ENCODE peak calls at places on chromosomes 11 and 22, in seven cellular contexts. H, E, F, Y, B, G and Q are unnamed samples.

GRCh38 chr11:86176165-86176884 is 68.2 kb upstream of the EED start:
- DNase-seq in Y (peak), B (peak), E (no peak), G (no peak), H (no peak), F (no peak), Q (peak)

GRCh38 chr22:21082248-21082647 is 36.5 kb downstream of the LRRC74B start:
- DNase-seq in B (no peak), Y (peak), F (no peak), G (no peak), H (no peak), E (no peak), Q (no peak)

GRCh38 chr11:114162719-114163123 is 103.2 kb downstream of the ZBTB16 start:
- DNase-seq in F (peak), B (peak), Y (peak), H (peak), G (peak), E (no peak), Q (peak)

GRCh38 chr11:104663190-104664140 is 234.8 kb downstream of the CASP12 start:
- DNase-seq in H (no peak), F (no peak), E (no peak), B (peak), Y (no peak), G (no peak), Q (peak)

GRCh38 chr11:75023446-75024067 is 34.8 kb downstream of the NEU3 start:
- DNase-seq in B (no peak), F (no peak), Y (no peak), H (no peak), E (no peak), G (no peak), Q (no peak)

GRCh38 chr11:103994111-103994510 is 42.3 kb upstream of the DDI1 start:
- DNase-seq in Y (no peak), B (no peak), F (no peak), G (no peak), H (no peak), E (no peak), Q (no peak)

GRCh38 chr11:107696140-107696539 is 15.7 kb downstream of the SLN start:
- DNase-seq in G (no peak), B (peak), H (no peak), Y (peak), F (peak), E (no peak), Q (peak)

GRCh38 chr22:47367993-47368945 is 605.8 kb downstream of the TBC1D22A start:
- DNase-seq in F (no peak), B (no peak), G (no peak), H (peak), E (no peak), Y (no peak), Q (no peak)

GRCh38 chr11:70510571-70510970 is 112.2 kb downstream of the CTTN start:
- DNase-seq in G (peak), F (no peak), Y (no peak), E (no peak), B (no peak), H (peak), Q (no peak)

GRCh38 chr11:62108971-62109391 is 14.8 kb upstream of the INCENP start:
- DNase-seq in F (no peak), G (no peak), B (peak), E (no peak), Y (peak), H (no peak), Q (peak)

GRCh38 chr22:19931514-19931913 is 10.1 kb upstream of the COMT start:
- DNase-seq in Y (no peak), H (peak), F (no peak), B (no peak), G (peak), E (no peak), Q (no peak)

DNA sequence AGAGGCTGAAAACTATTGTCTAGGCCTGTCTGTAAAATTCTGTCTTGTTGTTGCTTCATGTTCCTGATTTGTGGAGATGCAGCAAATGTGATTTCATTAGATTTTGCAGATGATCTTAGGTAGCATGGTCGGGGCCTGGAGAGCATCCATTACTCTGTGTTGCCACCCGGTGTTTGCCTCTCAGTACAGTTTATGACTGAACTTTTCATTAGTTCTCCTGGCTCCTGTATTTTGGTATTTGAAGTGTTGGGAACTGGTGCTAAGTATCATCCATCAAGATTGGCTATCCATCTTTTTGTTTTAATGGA is 7.7 kb downstream of the YWHAH start:
- DNase-seq in E (no peak), F (no peak), G (peak), B (peak), Y (no peak), H (no peak), Q (no peak)
- H3K4me3 ChIP-seq in E (no peak), F (no peak), G (no peak), B (no peak), Y (no peak), H (no peak), Q (no peak)

DNA sequence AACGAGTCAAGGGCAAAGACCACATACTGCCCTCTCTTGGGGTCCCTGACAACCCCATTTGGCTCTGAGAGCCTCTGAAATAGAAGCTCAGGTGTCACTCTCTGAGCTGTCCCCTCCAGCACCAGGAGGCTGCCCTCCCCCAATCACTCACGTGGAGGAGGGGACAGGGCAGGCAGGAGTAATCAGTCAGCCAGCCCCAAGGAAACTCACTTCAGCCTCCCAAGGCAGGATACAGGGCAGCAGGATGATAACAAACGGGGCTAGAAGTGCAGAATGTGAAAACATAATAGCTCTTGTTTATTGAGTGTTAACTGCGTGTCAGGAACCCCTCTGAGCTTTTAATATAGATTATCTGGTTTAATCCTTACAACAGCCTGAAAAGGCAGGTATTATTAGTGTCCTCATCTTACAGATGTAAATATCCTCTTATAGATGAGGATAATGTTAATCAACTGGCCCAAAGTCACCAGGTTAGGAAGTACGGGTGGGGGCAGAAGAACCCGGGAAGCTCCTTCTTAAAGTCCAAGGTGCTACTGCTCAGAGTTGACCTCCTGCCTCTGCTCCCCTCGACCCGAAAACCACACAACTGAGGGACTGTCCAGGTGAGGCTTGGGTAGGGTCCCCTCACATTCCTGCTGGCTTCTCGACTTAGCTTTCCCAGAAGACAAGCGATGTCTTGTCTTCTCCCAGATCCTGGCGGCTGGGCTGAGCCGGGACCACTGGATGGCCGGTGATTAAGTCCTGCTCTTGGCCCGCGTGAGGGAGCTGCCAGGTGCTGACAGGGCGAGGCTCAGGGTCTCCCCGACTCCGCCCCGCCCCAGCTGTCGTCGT is 2.7 kb downstream of the CHRM4 start:
- DNase-seq in G (peak), Y (no peak), E (no peak), B (no peak), H (no peak), F (no peak), Q (no peak)
- H3K4me3 ChIP-seq in G (no peak), Y (no peak), E (no peak), B (no peak), H (no peak), F (no peak), Q (no peak)

GRCh38 chr22:27475548-27475897 is 326.0 kb downstream of the MN1 start:
- DNase-seq in H (no peak), B (no peak), G (no peak), Y (no peak), E (no peak), F (no peak), Q (no peak)

GRCh38 chr22:27473533-27473932 is 328.0 kb downstream of the MN1 start:
- DNase-seq in E (no peak), G (no peak), B (no peak), H (no peak), Y (no peak), F (no peak), Q (no peak)

GRCh38 chr22:27474112-27474571 is 327.4 kb downstream of the MN1 start:
- DNase-seq in G (no peak), Y (no peak), E (no peak), F (no peak), B (peak), H (no peak), Q (no peak)

GRCh38 chr22:27476318-27476717 is 325.2 kb downstream of the MN1 start:
- DNase-seq in F (no peak), E (no peak), H (no peak), B (no peak), Y (no peak), G (no peak), Q (no peak)

DNA sequence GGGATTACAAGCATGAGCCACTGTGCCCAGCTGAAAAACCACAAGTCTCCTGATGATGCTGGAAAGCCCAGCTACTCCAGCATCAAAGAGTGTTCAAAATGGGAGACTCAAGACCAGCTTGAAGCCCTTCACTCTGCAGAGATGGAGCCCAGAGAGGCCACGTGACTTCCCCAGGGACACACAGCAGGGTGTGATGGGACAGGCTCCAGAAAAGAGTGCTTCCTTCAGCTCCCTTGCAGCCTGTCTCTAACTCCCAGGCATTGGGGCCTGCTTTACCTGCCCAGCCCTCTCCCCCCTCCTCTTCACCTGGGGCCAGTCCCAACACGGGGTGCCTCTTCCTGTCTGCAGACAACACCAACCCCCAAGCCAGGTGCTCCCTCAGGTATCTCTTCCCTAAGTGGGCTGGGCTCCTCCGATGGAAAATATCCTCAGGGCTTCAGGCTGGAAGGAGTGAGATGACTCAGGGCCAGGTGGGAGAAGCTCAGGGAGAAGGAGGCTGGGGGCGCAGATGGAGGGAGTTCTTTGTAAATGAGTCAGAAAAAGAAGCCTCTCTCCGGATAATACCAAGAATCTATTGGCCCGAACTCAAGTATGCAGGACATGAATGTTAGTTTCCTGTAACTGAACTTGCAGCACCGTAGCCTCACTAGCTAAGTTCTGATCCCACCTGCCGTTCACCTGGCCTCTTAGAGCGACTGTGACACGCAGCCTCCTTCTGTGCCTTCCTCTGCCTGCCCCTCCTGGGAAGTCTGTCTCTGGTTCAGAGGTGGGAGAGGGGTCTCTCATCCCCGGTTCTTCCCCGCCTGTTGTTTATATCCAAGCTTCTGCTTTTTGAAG is 326.6 kb downstream of the MN1 start:
- DNase-seq in B (peak), G (no peak), F (peak), Y (peak), H (no peak), E (no peak), Q (peak)
- H3K4me3 ChIP-seq in B (no peak), G (no peak), F (no peak), Y (no peak), H (no peak), E (no peak), Q (no peak)

DNA sequence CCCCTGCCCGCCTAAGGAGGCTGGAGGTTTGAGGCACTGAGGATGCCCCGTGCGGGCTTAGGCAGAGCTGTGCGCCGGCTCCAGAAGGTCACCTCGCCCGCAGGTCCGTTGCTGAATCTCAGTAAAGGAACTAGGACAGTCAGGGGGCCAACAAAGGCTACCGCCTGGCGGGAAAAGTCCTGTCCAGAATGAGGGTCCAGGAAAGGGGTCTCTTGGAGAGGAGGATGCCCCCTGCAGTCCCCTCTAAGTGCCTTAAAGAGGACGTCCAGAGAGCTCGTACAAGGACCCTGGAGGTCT is 549 bp downstream of the PVALB start:
- DNase-seq in Y (no peak), H (no peak), E (no peak), B (no peak), F (no peak), G (no peak), Q (no peak)
- H3K4me3 ChIP-seq in Y (no peak), H (no peak), E (no peak), B (no peak), F (no peak), G (no peak), Q (no peak)

GRCh38 chr11:32438346-32438882 is 3.1 kb upstream of the WT1 start:
- DNase-seq in H (no peak), B (no peak), E (no peak), F (no peak), Y (no peak), G (no peak), Q (no peak)
- H3K4me3 ChIP-seq in H (no peak), B (no peak), E (no peak), F (no peak), Y (peak), G (no peak), Q (peak)

GRCh38 chr11:17209939-17210245 is 2.1 kb upstream of the PIK3C2A start:
- DNase-seq in E (no peak), Y (peak), G (no peak), B (no peak), H (no peak), F (no peak), Q (no peak)
- H3K4me3 ChIP-seq in E (no peak), Y (peak), G (no peak), B (no peak), H (no peak), F (peak), Q (no peak)

DNA sequence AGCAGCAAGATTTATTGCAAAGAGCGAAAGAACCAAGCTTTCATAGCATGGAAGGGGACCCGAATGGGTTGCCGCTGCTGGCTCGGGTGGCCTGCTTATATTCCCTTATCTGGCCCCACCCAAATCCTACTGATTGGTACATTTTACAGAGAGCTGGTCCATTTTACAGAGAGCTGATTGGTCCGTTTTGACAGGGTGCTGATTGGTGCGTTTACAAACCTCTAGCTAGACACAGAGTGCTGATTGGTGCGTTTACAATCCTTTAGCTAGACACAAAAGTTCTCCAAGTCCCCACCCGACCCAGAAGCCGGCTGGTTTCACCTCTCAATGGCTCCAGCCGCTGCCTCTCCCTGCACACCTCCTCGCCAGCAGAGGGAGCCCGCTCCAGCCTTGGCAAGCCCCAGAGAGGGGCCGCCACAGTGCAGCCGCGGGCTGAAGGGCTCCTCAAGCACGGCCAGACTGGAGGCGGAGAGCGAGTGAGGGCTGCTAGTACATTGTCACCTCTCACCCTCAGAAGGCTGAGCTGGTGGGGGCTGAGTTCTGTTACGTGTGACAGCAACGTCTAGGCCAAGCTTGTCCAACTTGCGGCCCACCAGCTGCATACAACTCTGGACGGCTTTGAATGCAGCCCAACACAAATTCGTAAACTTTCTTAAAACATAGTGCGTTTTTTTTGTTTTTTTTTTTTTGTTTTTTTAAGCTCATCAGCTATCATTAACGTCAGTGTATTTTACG is 8.7 kb downstream of the PTH start:
- DNase-seq in F (no peak), G (peak), Y (peak), H (peak), B (no peak), E (no peak), Q (peak)
- H3K4me3 ChIP-seq in F (no peak), G (no peak), Y (peak), H (peak), B (no peak), E (peak), Q (no peak)

GRCh38 chr11:120562806-120563425 is 51.4 kb downstream of the GRIK4 start:
- DNase-seq in Y (peak), H (no peak), G (peak), B (no peak), E (no peak), F (no peak), Q (peak)

GRCh38 chr11:120563698-120564572 is 52.4 kb downstream of the GRIK4 start:
- DNase-seq in B (peak), E (no peak), H (no peak), Y (no peak), F (no peak), G (peak), Q (no peak)

GRCh38 chr11:120564573-120565301 is 53.2 kb downstream of the GRIK4 start:
- DNase-seq in F (no peak), H (no peak), E (no peak), G (peak), Y (peak), B (peak), Q (peak)

GRCh38 chr11:120566176-120566575 is 54.6 kb downstream of the GRIK4 start:
- DNase-seq in Y (peak), G (no peak), H (no peak), E (no peak), F (no peak), B (peak), Q (peak)

DNA sequence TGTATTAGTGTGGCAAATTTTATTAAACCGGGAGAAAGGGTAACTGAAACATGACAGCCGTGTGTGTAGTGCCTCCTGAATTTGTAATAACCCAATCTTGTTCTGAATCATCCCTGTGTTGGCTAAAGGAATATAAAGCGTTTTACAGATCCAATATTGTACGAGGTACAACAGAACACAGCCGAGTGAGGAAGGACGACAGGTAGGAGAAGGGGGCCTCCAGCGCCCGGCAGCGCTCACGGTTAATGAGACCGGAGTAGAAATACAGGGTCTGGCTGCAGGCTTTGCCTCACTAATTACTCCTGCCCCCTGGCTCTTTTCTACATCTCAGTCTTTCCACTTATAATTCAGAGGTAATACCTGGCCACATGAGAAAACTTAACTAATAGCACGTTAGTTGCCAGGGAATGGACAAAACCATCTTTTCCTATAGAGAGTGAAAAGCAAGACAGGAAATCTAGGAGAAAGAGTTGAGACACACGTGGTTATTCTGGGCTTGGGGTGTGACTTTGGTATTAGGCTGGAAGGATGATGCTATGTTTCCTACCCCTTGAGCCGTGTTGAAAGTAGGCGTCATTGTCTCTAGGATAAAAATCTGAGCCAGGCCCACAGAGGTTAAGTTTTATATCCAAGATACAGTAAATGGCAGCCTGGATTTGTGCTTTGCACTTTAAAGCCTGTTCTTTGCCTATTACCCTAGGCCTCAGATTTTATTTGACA is 54.0 kb downstream of the GRIK4 start:
- DNase-seq in Y (no peak), G (no peak), F (no peak), B (no peak), H (no peak), E (no peak), Q (no peak)
- H3K4me3 ChIP-seq in Y (no peak), G (no peak), F (peak), B (no peak), H (no peak), E (no peak), Q (no peak)